ENCODE peak calls at places on chromosomes 7 and 10, in seven cellular contexts. T, V, O, N, M, H and E are unnamed samples.

GRCh38 chr7:8290645-8291308 is 28.8 kb upstream of the ICA1 start:
- DNase-seq in V (no peak), N (no peak), O (no peak), M (no peak), T (no peak), H (peak), E (no peak)

GRCh38 chr10:76397210-76397881 is 965.9 kb downstream of the LRMDA start:
- DNase-seq in M (no peak), T (no peak), V (peak), N (peak), O (no peak), H (peak), E (no peak)

GRCh38 chr7:80428161-80429054 is 83.5 kb downstream of the GNAT3 start:
- DNase-seq in N (peak), O (peak), T (peak), V (peak), M (no peak), H (peak), E (no peak)

GRCh38 chr10:50917486-50917885 is 32.1 kb upstream of the A1CF start:
- DNase-seq in N (peak), H (peak), O (peak), T (no peak), M (no peak), V (peak), E (peak)

GRCh38 chr10:11364241-11364640 is 247.2 kb downstream of the USP6NL start:
- DNase-seq in M (no peak), V (no peak), H (no peak), O (no peak), N (no peak), T (no peak), E (no peak)

GRCh38 chr7:435518-436366 is 83.9 kb downstream of the PDGFA start:
- DNase-seq in N (peak), V (peak), M (no peak), O (peak), T (no peak), H (peak), E (no peak)

GRCh38 chr7:32070406-32071360 is at the start of gene PDE1C:
- DNase-seq in V (peak), O (peak), M (no peak), H (peak), N (no peak), T (peak), E (no peak)

GRCh38 chr7:30706316-30706715 is 24.1 kb upstream of the CRHR2 start:
- DNase-seq in M (no peak), T (no peak), V (no peak), H (no peak), N (no peak), O (no peak), E (no peak)

GRCh38 chr7:7953761-7954160 is 14.8 kb upstream of the GLCCI1 start:
- DNase-seq in N (no peak), H (no peak), M (no peak), T (no peak), O (no peak), V (no peak), E (no peak)

GRCh38 chr10:133100706-133101463 is 13.2 kb downstream of the ADGRA1 start:
- DNase-seq in H (no peak), M (no peak), T (peak), O (no peak), N (no peak), V (no peak), E (no peak)

GRCh38 chr7:45920543-45921380 is at the start of gene IGFBP3:
- DNase-seq in O (peak), N (peak), M (peak), T (peak), V (peak), H (peak), E (no peak)

GRCh38 chr10:86375204-86375603 is 8.6 kb upstream of the GRID1 start:
- DNase-seq in M (no peak), N (no peak), O (no peak), V (no peak), H (no peak), T (no peak), E (no peak)
- TF ChIP-seq CTCF in M (no peak), N (no peak), O (no peak), V (no peak), H (no peak), T (no peak), E (no peak)

DNA sequence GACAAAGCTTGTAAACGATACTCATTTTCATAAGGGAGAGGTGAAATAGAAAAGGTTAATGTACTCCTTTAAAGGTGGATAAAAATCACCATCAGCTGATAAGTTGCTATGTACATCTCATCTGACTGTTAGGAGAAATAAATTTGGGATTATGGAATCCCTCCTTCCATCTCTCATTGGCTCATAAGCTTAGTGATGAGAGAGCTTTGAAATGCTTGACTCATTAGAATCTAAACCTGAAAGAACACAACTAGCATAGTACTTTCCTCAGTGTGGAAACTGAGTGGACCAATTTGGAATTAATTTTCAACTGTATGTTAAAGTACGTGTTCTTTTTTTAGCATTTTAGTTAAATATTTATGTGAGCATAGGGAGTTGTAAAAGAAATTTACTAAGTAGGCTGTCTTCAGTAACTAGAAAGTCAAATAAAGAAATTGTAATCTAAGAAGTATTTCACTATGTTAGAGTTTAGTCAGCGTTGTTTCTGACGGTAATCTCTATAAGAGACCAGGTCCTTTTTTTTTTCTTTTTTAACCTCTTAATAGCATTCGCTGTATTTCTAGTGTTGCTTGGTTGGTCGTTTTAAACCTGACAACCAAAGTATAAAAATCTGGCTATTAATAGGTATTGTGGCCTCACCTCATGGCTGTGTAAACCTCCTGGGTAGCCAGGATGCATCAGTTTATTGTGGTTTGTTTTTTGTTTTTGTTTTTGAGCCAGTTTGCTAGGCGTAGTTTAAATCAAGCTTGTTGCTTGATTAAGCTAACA is 34.4 kb downstream of the FHIP2A start:
- DNase-seq in N (peak), O (peak), M (no peak), H (peak), V (peak), T (no peak), E (no peak)
- H3K4me3 ChIP-seq in N (no peak), O (peak), M (no peak), H (no peak), V (no peak), T (no peak), E (no peak)

GRCh38 chr7:28298870-28299484 is 113.3 kb upstream of the CREB5 start:
- DNase-seq in M (no peak), O (peak), N (peak), H (peak), T (peak), V (peak), E (no peak)
- TF ChIP-seq CTCF in M (peak), O (peak), N (peak), H (peak), T (peak), V (peak), E (peak)

GRCh38 chr7:90736968-90737939 is 141.1 kb downstream of the CDK14 start:
- DNase-seq in V (no peak), T (no peak), N (no peak), H (no peak), O (no peak), M (no peak), E (no peak)
- H3K4me3 ChIP-seq in V (no peak), T (no peak), N (no peak), H (no peak), O (no peak), M (no peak), E (no peak)

DNA sequence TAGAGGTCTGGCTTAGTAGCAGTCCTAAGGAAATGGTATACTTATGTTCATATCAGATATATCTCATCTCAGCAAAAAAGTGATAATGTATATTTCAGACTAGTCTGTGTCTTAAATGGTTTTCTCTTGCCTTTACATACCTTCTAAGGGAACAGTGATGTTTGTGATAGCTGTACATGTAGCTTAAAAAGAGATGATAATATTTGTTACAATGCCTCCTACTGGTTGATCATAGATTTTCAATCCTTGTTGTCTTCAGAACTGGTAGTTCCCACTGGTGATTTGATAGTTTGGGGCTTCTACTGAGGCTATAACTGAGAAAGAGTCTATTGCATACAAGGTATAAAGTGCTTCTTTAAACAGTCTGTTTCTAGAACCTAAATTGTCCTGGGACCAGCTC is 90.1 kb downstream of the BTRC start:
- DNase-seq in N (peak), T (no peak), O (peak), V (peak), H (no peak), M (no peak), E (no peak)
- TF ChIP-seq CTCF in N (peak), T (peak), O (peak), V (peak), H (peak), M (no peak), E (peak)

GRCh38 chr10:109037978-109038377 is 885.3 kb downstream of the XPNPEP1 start:
- DNase-seq in T (no peak), O (no peak), M (no peak), V (no peak), H (no peak), N (no peak), E (no peak)

GRCh38 chr10:109040622-109041021 is 882.7 kb downstream of the XPNPEP1 start:
- DNase-seq in M (no peak), V (no peak), T (no peak), N (no peak), O (no peak), H (no peak), E (no peak)
- H3K4me3 ChIP-seq in M (no peak), V (no peak), T (no peak), N (no peak), O (no peak), H (no peak), E (no peak)

GRCh38 chr10:110871236-110872084 is at the start of gene PDCD4:
- DNase-seq in V (peak), T (peak), H (peak), M (peak), O (peak), N (peak), E (peak)

GRCh38 chr10:110873951-110874350 is 2.2 kb downstream of the PDCD4 start:
- DNase-seq in H (no peak), M (no peak), N (no peak), O (no peak), V (no peak), T (no peak), E (no peak)

GRCh38 chr10:110872984-110873569 is 1.3 kb downstream of the PDCD4 start:
- DNase-seq in O (no peak), V (no peak), M (no peak), T (no peak), N (no peak), H (no peak), E (no peak)

GRCh38 chr10:110870823-110871235 is 899 bp upstream of the PDCD4 start:
- DNase-seq in O (no peak), M (no peak), V (no peak), H (no peak), T (no peak), N (peak), E (no peak)

GRCh38 chr10:110872145-110872983 is 636 bp downstream of the PDCD4 start:
- DNase-seq in T (peak), M (no peak), N (peak), O (peak), H (peak), V (peak), E (peak)
- TF ChIP-seq CTCF in T (peak), M (peak), N (peak), O (peak), H (peak), V (peak), E (peak)